ENCODE peak calls at places on chromosomes 3 and 15, in four cellular contexts. M is naive thymus-derived CD4-positive, alpha-beta T cell; Z is heart left ventricle; G is tibial nerve. Q is an unnamed sample.

GRCh38 chr15:31037731-31038477 is 46.5 kb upstream of the MTMR10 start:
- DNase-seq in M (no peak), G (no peak), Z (no peak), Q (no peak)

GRCh38 chr3:16864610-16865313 is 20.0 kb upstream of the PLCL2 start:
- DNase-seq in M (no peak), G (no peak), Z (no peak), Q (peak; percentile 68)

GRCh38 chr3:50189274-50189673 is 2.1 kb upstream of the GNAT1 start:
- DNase-seq in Z (peak; percentile 78), M (peak; percentile 41), G (peak; percentile 47), Q (peak; percentile 60)

GRCh38 chr15:25859838-25860645 is 3.1 kb downstream of the ATP10A start:
- DNase-seq in M (no peak), G (no peak), Z (no peak), Q (no peak)

GRCh38 chr3:64945171-64945684 is 257.4 kb upstream of the ADAMTS9 start:
- DNase-seq in Z (peak; percentile 15), G (no peak), M (no peak), Q (no peak)

GRCh38 chr15:84143753-84144314 is 91.7 kb upstream of the GOLGA6L4 start:
- DNase-seq in G (no peak), Z (no peak), M (no peak), Q (no peak)

GRCh38 chr3:109772520-109772919 is 435.2 kb upstream of the DPPA4 start:
- DNase-seq in M (no peak), G (no peak), Z (no peak), Q (no peak)

GRCh38 chr15:77540346-77541060 is 92.2 kb downstream of the LINGO1 start:
- DNase-seq in Z (no peak), M (no peak), G (no peak), Q (no peak)

GRCh38 chr3:82384176-82384575 is 622.7 kb upstream of the GBE1 start:
- DNase-seq in Z (no peak), G (no peak), M (no peak), Q (no peak)

GRCh38 chr15:100279446-100279845 is 62.3 kb downstream of the ADAMTS17 start:
- DNase-seq in G (no peak), M (no peak), Z (no peak), Q (peak; percentile 7)

GRCh38 chr15:100762913-100763627 is 116.6 kb upstream of the ALDH1A3 start:
- DNase-seq in Z (no peak), M (no peak), G (no peak), Q (no peak)

GRCh38 chr3:64399205-64399800 is 174.0 kb upstream of the PRICKLE2 start:
- DNase-seq in Z (peak; percentile 44), G (no peak), M (no peak), Q (peak; percentile 25)

GRCh38 chr3:3020209-3020608 is 90.0 kb downstream of the IL5RA start:
- DNase-seq in G (no peak), M (no peak), Z (no peak), Q (no peak)

GRCh38 chr3:131350506-131350905 is 31.1 kb upstream of the NUDT16 start:
- DNase-seq in Z (no peak), G (no peak), M (no peak), Q (peak; percentile 43)

GRCh38 chr3:198032445-198032936 is 72.5 kb downstream of the LMLN start:
- DNase-seq in Z (peak; percentile 27), G (no peak), M (no peak), Q (no peak)

GRCh38 chr3:21544076-21544462 is 206.9 kb downstream of the ZNF385D start:
- DNase-seq in Z (no peak), M (no peak), G (no peak), Q (no peak)

GRCh38 chr3:156471431-156471830 is 83.5 kb downstream of the SSR3 start:
- DNase-seq in M (no peak), G (no peak), Z (no peak), Q (peak; percentile 23)

GRCh38 chr3:158808697-158809096 is 6.8 kb downstream of the MFSD1 start:
- DNase-seq in M (no peak), Z (no peak), G (no peak), Q (peak; percentile 88)

GRCh38 chr3:71168961-71169411 is 414.5 kb downstream of the FOXP1 start:
- DNase-seq in Z (no peak), G (no peak), M (no peak), Q (peak; percentile 18)

GRCh38 chr3:194128202-194128907 is 7.6 kb upstream of the HES1 start:
- DNase-seq in G (no peak), Z (no peak), M (no peak), Q (peak; percentile 36)

GRCh38 chr3:192514081-192514753 is 213.1 kb downstream of the FGF12 start:
- DNase-seq in M (no peak), G (no peak), Z (no peak), Q (peak; percentile 33)

GRCh38 chr15:68335251-68335650 is 57.7 kb downstream of the FEM1B start:
- DNase-seq in G (no peak), M (no peak), Z (no peak), Q (peak; percentile 14)

GRCh38 chr15:58608129-58608590 is 141.3 kb downstream of the ADAM10 start:
- DNase-seq in G (no peak), Z (no peak), M (no peak), Q (peak; percentile 81)

GRCh38 chr3:25090869-25091453 is 337.1 kb upstream of the RARB start:
- DNase-seq in G (no peak), Z (no peak), M (no peak), Q (no peak)

GRCh38 chr15:74402337-74402839 is 31.4 kb downstream of the SEMA7A start:
- DNase-seq in G (no peak), M (no peak), Z (no peak), Q (no peak)

GRCh38 chr15:74399511-74400312 is 32.3 kb upstream of the CYP11A1 start:
- DNase-seq in G (no peak), Z (no peak), M (peak; percentile 67), Q (peak; percentile 82)

GRCh38 chr15:74400313-74400850 is 32.9 kb upstream of the CYP11A1 start:
- DNase-seq in G (no peak), M (no peak), Z (no peak), Q (no peak)

GRCh38 chr15:74402873-74403589 is 30.7 kb downstream of the SEMA7A start:
- DNase-seq in Z (no peak), G (no peak), M (peak; percentile 80), Q (no peak)

GRCh38 chr15:74400915-74401757 is 32.6 kb downstream of the SEMA7A start:
- DNase-seq in G (no peak), M (no peak), Z (no peak), Q (no peak)
- H3K4me1 ChIP-seq in G (peaks cover 31% of the 10 kb centered on the region), M (peaks cover 62% of the 10 kb centered on the region), Z (peaks cover 15% of the 10 kb centered on the region), Q (peaks cover 85% of the 10 kb centered on the region)

DNA sequence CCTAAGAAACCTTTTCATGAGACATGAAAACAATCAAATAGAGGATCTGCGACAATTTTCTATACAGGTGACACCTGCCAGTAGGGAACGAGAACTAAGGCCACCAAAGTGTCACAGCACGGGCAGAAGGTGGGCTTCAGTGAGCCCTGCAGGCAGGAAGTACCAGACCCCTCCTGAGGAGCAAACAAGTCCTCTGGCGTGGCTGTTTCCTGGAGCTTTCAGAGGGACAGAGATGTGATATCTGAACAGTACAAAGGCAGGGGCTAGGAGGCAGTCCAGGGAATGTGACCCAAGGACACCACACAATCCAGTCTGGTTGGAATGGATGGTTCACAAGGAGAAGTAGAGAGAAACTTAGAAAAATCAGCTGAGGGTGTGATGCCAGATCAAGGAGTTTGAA is 16.8 kb downstream of the POMGNT2 start:
- DNase-seq in Z (no peak), M (no peak), G (no peak), Q (no peak)
- H3K4me1 ChIP-seq in Z (peaks cover 6% of the 10 kb centered on the region), M (no peaks in the 10 kb centered on the region), G (no peaks in the 10 kb centered on the region), Q (no peaks in the 10 kb centered on the region)

GRCh38 chr3:73498764-73499622 is 125.7 kb downstream of the PDZRN3 start:
- DNase-seq in G (no peak), M (no peak), Z (no peak), Q (peak; percentile 63)

GRCh38 chr3:73499787-73500186 is 125.0 kb downstream of the PDZRN3 start:
- DNase-seq in Z (no peak), M (no peak), G (no peak), Q (peak; percentile 57)

GRCh38 chr3:73500321-73500720 is 124.4 kb downstream of the PDZRN3 start:
- DNase-seq in Z (no peak), G (no peak), M (no peak), Q (peak; percentile 43)

GRCh38 chr3:73493543-73494314 is 131.0 kb downstream of the PDZRN3 start:
- DNase-seq in G (no peak), M (no peak), Z (no peak), Q (peak; percentile 87)

DNA sequence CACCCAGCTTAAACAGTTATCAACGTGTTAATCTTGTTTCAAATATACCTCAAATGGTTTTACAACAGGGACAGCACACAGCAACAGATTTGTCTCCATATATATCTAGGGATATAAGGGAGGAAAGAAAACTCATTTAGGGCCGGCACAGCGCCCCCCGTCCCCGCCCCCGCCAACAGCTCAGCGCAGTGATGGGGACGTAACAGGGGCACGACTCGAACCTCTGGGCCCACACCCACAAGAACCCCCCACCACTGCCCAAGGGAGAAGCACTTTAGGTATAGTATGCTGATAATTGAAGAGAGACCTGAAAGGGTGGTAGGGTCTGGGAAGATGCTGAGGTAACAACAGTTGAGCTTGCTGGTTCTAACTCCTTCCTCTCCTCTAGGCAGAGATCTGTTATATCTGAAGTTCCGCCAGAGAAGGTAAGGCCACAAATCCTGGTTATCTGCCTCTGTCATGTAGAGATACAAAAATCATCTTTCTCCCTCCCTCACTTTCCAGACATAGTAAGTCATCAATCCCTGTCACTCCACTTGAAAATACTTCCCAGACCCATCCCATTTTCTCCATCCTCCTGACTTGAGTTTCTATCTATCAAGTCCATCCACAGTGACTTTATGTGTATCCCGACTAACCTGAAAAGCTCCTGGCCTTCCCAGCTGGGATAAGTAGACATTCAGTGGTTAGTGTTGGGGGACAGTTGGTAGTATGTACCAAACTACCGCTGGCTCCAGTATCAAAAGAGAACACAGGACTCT is 126.9 kb downstream of the PDZRN3 start:
- DNase-seq in G (no peak), Z (no peak), M (no peak), Q (no peak)
- H3K4me1 ChIP-seq in G (peaks cover 4% of the 10 kb centered on the region), Z (peaks cover 41% of the 10 kb centered on the region), M (no peaks in the 10 kb centered on the region), Q (peaks cover 25% of the 10 kb centered on the region)

GRCh38 chr3:136920904-136921649 is 36.7 kb upstream of the IL20RB start:
- DNase-seq in G (no peak), Z (no peak), M (no peak), Q (no peak)

GRCh38 chr3:136925425-136926190 is 32.2 kb upstream of the IL20RB start:
- DNase-seq in M (no peak), Z (no peak), G (no peak), Q (no peak)

GRCh38 chr3:136916200-136916599 is 41.6 kb upstream of the IL20RB start:
- DNase-seq in Z (no peak), M (no peak), G (no peak), Q (no peak)

GRCh38 chr3:136914739-136915138 is 43.0 kb upstream of the IL20RB start:
- DNase-seq in M (no peak), Z (no peak), G (no peak), Q (no peak)

DNA sequence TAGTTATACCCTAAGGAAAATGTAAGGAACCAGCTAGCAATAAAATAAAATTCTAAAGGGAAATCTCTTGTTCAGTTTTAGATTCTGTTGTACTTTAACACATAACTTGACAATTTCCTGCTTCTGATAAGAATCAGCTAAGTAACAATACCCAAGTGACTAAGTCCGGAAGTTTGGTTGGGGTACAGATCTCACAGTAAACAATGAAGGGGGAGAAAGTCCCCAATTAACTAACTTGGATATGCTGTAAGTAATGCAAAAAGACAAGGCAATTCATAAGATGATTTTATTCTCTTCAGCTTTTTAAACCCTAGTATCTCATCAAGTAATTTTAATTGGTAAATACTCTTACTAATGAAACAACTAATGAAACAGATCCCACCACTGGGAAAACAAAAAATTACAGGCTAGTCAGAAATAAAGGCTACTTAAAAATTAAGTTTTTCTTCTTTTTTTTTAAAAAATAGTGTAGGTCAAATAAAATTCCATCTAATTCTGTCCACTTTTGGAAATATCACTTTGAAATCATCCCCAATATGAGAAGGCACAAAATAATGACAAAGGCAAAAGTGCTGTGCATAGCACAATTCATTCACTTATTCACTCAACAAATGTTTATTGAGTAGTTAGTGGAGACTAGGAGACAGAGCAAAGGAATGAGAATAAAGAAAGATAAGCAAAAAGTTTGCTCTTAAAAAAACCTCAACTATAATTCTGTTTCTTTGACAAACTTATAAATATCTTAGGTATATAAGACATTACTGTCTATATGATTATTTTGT is 37.8 kb upstream of the IL20RB start:
- DNase-seq in Z (no peak), G (no peak), M (no peak), Q (peak; percentile 47)
- H3K4me1 ChIP-seq in Z (peaks cover 32% of the 10 kb centered on the region), G (peaks cover 5% of the 10 kb centered on the region), M (peaks cover 78% of the 10 kb centered on the region), Q (no peaks in the 10 kb centered on the region)

Q was measured in astrocyte.